ENCODE peak calls at places on chromosomes 6 and 20, in four cellular contexts. R is WTC11, Q is HepG2, S is GM12878. E is an unnamed sample.

GRCh38 chr6:39054577-39055142 is 6.1 kb downstream of the GLP1R start:
- DNase-seq in Q (no peak), R (peak), S (no peak), E (no peak)

GRCh38 chr20:14568225-14568624 is 230.8 kb upstream of the FLRT3 start:
- DNase-seq in Q (no peak), R (no peak), S (no peak), E (no peak)

GRCh38 chr6:18022398-18023231 is 35.2 kb upstream of the KIF13A start:
- DNase-seq in Q (no peak), R (peak), S (no peak), E (no peak)

GRCh38 chr6:48068326-48069191 is 42.4 kb downstream of the PTCHD4 start:
- DNase-seq in Q (no peak), R (peak), S (no peak), E (no peak)

GRCh38 chr20:36098364-36098763 is 56.2 kb upstream of the EPB41L1 start:
- DNase-seq in Q (no peak), R (no peak), S (peak), E (no peak)

GRCh38 chr6:13164316-13164715 is 164.0 kb downstream of the TBC1D7 start:
- DNase-seq in R (no peak), Q (no peak), S (no peak), E (no peak)

GRCh38 chr20:41330941-41331340 is 9.7 kb upstream of the LPIN3 start:
- DNase-seq in Q (no peak), R (no peak), S (no peak), E (no peak)

GRCh38 chr20:52649727-52650126 is 322.4 kb upstream of the TSHZ2 start:
- DNase-seq in S (no peak), R (no peak), Q (no peak), E (no peak)

GRCh38 chr6:22716721-22717120 is 147.4 kb downstream of the HDGFL1 start:
- DNase-seq in Q (no peak), S (no peak), R (no peak), E (no peak)

GRCh38 chr6:56250266-56250665 is 2.9 kb upstream of the COL21A1 start:
- DNase-seq in R (no peak), S (no peak), Q (no peak), E (no peak)

DNA sequence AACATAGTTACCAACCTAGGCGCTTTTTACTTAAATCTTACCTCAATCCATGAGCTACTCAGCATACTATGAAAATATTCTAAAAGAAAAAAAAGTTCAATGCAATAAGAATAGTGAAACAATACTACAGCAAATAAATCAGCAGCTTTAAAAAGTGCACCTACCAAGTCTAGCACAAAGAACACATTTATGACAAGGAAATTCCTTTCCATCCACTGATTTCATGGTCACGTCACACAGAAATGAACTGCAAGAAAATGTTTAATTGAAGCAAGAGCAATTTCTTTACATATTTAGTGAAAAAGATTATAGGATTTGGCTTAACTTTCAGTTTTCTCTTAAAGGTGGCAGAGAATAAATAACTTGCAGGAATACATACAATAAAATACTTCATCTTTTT is 36.2 kb downstream of the IBTK start:
- DNase-seq in R (no peak), S (no peak), Q (no peak), E (no peak)
- TF ChIP-seq CREM in R (no peak), S (no peak), Q (no peak), E (no peak)

DNA sequence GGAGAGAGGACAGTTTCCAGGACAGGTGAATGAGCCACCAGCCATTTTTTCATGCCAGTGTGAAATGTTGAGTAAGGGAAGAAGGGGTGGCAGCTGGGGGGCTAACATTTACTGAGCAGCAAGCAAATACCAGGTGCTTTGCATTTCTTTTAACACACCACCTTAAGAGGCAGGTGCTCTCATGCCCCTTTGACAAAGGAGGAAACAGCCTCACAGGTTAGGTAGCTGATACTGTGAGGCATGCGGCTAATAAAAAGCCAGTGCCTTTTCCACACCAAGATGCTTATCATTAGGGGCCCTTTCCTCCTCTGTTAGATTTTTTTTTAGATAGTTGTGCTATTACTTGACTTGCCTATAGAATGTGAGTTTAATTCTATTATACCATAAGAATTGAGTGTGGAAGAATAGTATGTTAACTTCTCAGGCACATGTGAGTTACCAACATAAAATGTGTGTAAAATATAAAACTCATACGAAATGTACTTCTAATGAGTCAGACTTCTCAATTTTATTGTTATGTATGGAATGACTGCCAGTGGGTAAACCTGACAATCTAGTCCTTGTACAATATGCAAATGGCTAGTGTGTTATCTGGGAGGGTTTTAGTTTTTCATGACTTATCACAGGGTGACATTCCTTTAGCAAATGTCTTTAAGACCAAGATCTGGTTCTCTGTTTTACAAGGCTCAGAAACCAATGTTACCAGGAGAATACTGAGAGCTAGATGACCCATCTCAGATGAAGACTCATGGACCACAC is 260.0 kb downstream of the TMEM242 start:
- DNase-seq in R (no peak), S (no peak), Q (no peak), E (no peak)
- TF ChIP-seq NR2C2 in R (no peak), S (no peak), Q (no peak), E (no peak)

GRCh38 chr20:8796088-8796665 is 272.7 kb upstream of the PLCB4 start:
- DNase-seq in S (no peak), R (no peak), Q (no peak), E (no peak)

GRCh38 chr20:8801686-8802085 is 267.2 kb upstream of the PLCB4 start:
- DNase-seq in R (no peak), S (no peak), Q (no peak), E (no peak)

GRCh38 chr20:8795404-8795803 is 273.5 kb upstream of the PLCB4 start:
- DNase-seq in S (no peak), R (no peak), Q (no peak), E (no peak)

GRCh38 chr20:8800089-8800488 is 268.8 kb upstream of the PLCB4 start:
- DNase-seq in S (no peak), Q (no peak), R (no peak), E (no peak)

DNA sequence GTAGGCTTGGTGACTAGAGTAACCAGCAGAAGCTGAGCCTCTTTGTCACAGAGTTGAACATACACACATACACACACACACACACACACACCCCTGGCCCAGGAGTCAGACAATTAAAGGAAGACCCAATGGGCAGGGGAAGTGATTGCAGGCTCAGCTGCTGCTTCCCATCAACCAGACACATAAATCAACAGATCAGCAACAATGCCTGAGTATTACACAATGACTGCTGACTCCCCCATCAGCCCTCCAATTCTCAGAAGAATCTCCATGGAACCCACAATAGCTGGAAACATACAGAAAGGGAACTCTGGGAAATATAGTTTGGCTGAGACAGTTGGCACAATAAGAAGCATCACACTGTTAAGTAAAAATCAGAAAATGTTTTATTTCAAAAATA is 270.4 kb upstream of the PLCB4 start:
- DNase-seq in S (no peak), Q (no peak), R (no peak), E (no peak)
- TF ChIP-seq CREM in S (no peak), Q (no peak), R (no peak), E (no peak)

GRCh38 chr6:35426074-35426473 is 26.1 kb upstream of the FANCE start:
- DNase-seq in R (no peak), Q (no peak), S (no peak), E (no peak)

GRCh38 chr6:35429463-35429862 is 22.7 kb upstream of the FANCE start:
- DNase-seq in Q (no peak), S (no peak), R (no peak), E (no peak)

GRCh38 chr6:35427851-35428321 is 24.3 kb upstream of the FANCE start:
- DNase-seq in S (no peak), R (no peak), Q (no peak), E (no peak)

GRCh38 chr6:35427435-35427834 is 24.7 kb upstream of the FANCE start:
- DNase-seq in S (no peak), R (no peak), Q (no peak), E (no peak)

DNA sequence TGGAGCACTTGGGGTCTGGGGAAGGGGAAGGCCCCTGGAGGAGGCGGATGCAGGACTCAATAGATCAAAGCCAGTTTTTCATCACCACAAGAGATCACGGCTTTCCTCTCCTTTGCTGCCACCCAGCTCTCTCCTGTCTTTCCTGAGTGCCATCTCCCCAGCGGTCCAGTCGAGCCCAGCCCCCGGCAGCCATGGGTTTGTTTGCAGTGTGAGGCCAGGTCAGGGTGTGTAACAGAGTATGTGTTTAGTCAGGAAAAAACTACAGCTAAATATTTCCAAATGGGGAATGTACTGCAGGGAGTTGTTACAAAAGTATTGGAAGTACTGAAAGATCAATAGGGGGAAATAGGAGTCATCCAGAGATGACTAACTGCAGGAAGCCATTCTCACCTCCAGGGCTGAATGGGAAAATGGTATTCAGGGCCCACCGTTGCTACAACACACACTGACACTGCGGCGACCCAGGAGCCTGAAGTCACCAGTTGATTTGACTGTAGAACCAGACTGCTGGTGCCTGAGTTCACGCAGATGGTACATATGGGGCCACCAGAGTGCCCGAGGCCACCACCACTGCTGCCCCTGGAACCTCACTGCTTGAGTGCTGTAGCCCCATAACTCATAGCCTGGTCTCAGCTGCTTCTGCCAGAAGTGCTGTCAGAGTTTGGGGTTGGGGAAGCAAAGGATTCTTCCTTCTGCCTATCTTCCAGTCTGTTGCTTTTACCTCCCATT is 23.6 kb upstream of the FANCE start:
- DNase-seq in Q (peak), R (no peak), S (no peak), E (no peak)
- TF ChIP-seq NR2C2 in Q (no peak), R (no peak), S (no peak), E (no peak)

DNA sequence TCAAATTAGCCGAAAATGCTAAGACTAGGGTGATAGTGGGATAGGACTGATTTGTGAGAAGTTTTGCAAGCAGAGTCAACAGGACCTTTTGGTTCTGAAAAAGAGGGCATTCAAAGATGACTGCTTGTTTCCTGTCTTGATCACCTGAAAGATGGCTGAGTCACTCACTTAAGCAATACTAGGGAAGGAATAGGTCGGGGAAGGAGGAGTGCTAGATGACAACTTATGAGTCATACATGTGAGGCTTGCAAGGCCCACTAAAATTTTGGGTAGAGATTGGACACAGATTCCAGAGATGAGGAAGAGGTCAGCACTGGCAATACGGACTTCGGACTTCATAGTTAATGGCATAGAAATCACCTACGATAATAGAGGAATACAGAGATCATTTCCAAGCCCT is 89.2 kb downstream of the FAM83B start:
- DNase-seq in R (no peak), S (no peak), Q (no peak), E (no peak)
- TF ChIP-seq CREM in R (no peak), S (no peak), Q (no peak), E (no peak)

GRCh38 chr20:3758566-3758965 is 9.0 kb downstream of the ADISSP start:
- DNase-seq in R (no peak), Q (no peak), S (no peak), E (no peak)
- TF ChIP-seq NR2C2 in R (no peak), Q (no peak), S (no peak), E (no peak)

DNA sequence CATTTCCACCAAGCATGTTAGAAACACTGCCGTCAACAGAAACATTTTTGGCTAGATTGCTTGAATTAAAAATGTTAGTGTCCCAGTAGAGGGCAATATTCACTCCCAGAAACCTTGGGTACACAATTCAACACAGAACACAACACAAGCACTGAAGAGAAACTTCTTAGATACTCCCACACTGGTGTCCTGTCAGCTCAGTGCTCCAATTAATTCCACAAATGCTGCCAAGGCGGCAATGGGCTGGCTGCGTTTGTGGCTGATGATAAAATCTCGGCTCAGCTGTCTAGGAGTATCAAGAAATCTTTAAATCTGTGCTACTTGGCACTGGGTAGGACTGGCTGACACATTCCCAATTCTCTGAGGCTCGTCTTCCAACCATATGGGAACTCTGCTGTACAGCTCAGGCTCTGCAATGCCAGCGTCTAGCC is 39.3 kb downstream of the BEND3 start:
- DNase-seq in R (no peak), S (no peak), Q (no peak), E (no peak)
- TF ChIP-seq CREM in R (no peak), S (no peak), Q (no peak), E (no peak)